ENCODE peak calls at places on chromosomes 2 and 18, in seven cellular contexts. O is fibroblast of lung; M is cerebellar cortex; T is naive thymus-derived CD8-positive, alpha-beta T cell; Z is BE2C; W is NT2/D1; Y is left cardiac atrium. P is an unnamed sample.

GRCh38 chr2:46985512-46985911 is 69.9 kb upstream of the MCFD2 start:
- DNase-seq in O (no peak), M (no peak), T (no peak), Z (no peak), W (no peak), Y (no peak), P (no peak)

GRCh38 chr2:73907840-73908452 is 15.1 kb downstream of the ACTG2 start:
- DNase-seq in O (peak), M (no peak), T (peak), Z (peak), W (peak), Y (no peak), P (peak)

GRCh38 chr2:169185711-169186110 is 116.3 kb downstream of the DHRS9 start:
- DNase-seq in O (no peak), M (no peak), T (no peak), Z (no peak), W (no peak), Y (no peak), P (no peak)

GRCh38 chr2:18432999-18433398 is 127.5 kb downstream of the RDH14 start:
- DNase-seq in O (no peak), M (peak), T (no peak), Z (no peak), W (peak), Y (no peak), P (no peak)

GRCh38 chr2:236745420-236746210 is 176.0 kb downstream of the ACKR3 start:
- DNase-seq in O (peak), M (no peak), T (no peak), Z (no peak), W (peak), Y (no peak), P (no peak)

GRCh38 chr2:178529194-178529593 is 48.9 kb downstream of the PLEKHA3 start:
- DNase-seq in O (no peak), M (no peak), T (no peak), Z (no peak), W (no peak), Y (no peak), P (no peak)

GRCh38 chr2:216740557-216741222 is 45.3 kb upstream of the IGFBP5 start:
- DNase-seq in O (peak), M (no peak), T (no peak), Z (no peak), W (no peak), Y (no peak), P (no peak)

GRCh38 chr2:128535928-128536327 is 217.3 kb upstream of the HS6ST1 start:
- DNase-seq in O (peak), M (no peak), T (no peak), Z (no peak), W (no peak), Y (no peak), P (no peak)

GRCh38 chr2:105697781-105698449 is 46.8 kb upstream of the NCK2 start:
- DNase-seq in O (no peak), M (no peak), T (no peak), Z (no peak), W (no peak), Y (peak), P (no peak)

GRCh38 chr2:231795525-231796327 is 9.5 kb downstream of the COPS7B start:
- DNase-seq in O (peak), M (peak), T (no peak), Z (peak), W (no peak), Y (no peak), P (no peak)

GRCh38 chr18:47151457-47151856 is 1.2 kb upstream of the HDHD2 start:
- DNase-seq in O (no peak), M (no peak), T (no peak), Z (no peak), W (no peak), Y (no peak), P (no peak)

GRCh38 chr2:239443666-239444567 is 43.1 kb upstream of the HDAC4 start:
- DNase-seq in O (peak), M (no peak), T (no peak), Z (no peak), W (no peak), Y (no peak), P (no peak)

GRCh38 chr18:57698571-57699276 is 77.1 kb upstream of the NARS1 start:
- DNase-seq in O (peak), M (peak), T (no peak), Z (no peak), W (no peak), Y (no peak), P (no peak)

GRCh38 chr2:9594361-9595063 is 36.3 kb downstream of the YWHAQ start:
- DNase-seq in O (peak), M (no peak), T (no peak), Z (no peak), W (no peak), Y (no peak), P (no peak)

GRCh38 chr18:47975701-47976100 is 45.2 kb upstream of the SMAD2 start:
- DNase-seq in O (no peak), M (no peak), T (no peak), Z (peak), W (no peak), Y (no peak), P (no peak)

GRCh38 chr2:224242543-224242942 is 159.4 kb downstream of the FAM124B start:
- DNase-seq in O (peak), M (no peak), T (no peak), Z (no peak), W (no peak), Y (no peak), P (no peak)

GRCh38 chr18:54130177-54130576 is 94.3 kb downstream of the MBD2 start:
- DNase-seq in O (no peak), M (no peak), T (no peak), Z (no peak), W (no peak), Y (no peak), P (no peak)

GRCh38 chr18:7452331-7452730 is 114.8 kb upstream of the PTPRM start:
- DNase-seq in O (no peak), M (no peak), T (no peak), Z (peak), W (peak), Y (peak), P (no peak)

GRCh38 chr2:27081984-27082772 is 3.8 kb downstream of the EMILIN1 start:
- DNase-seq in O (no peak), M (no peak), T (no peak), Z (no peak), W (no peak), Y (no peak), P (no peak)

GRCh38 chr18:23231340-23232021 is 96.2 kb downstream of the CABLES1 start:
- DNase-seq in O (peak), M (no peak), T (no peak), Z (no peak), W (no peak), Y (peak), P (peak)

GRCh38 chr18:22186484-22186971 is 17.1 kb downstream of the GATA6 start:
- DNase-seq in O (no peak), M (no peak), T (no peak), Z (no peak), W (no peak), Y (peak), P (no peak)

GRCh38 chr2:201358684-201359083 is 1.5 kb upstream of the FLACC1 start:
- DNase-seq in O (peak), M (no peak), T (no peak), Z (no peak), W (no peak), Y (no peak), P (no peak)

GRCh38 chr2:46096272-46096671 is 200.9 kb upstream of the EPAS1 start:
- DNase-seq in O (no peak), M (no peak), T (no peak), Z (no peak), W (no peak), Y (no peak), P (no peak)

GRCh38 chr2:177474904-177475474 is 82.4 kb downstream of the AGPS start:
- DNase-seq in O (peak), M (no peak), T (no peak), Z (no peak), W (no peak), Y (no peak), P (no peak)

GRCh38 chr2:17460401-17461086 is 57.7 kb downstream of the RAD51AP2 start:
- DNase-seq in O (no peak), M (no peak), T (no peak), Z (no peak), W (no peak), Y (no peak), P (no peak)

GRCh38 chr2:145957929-145958328 is 1438.0 kb upstream of the ZEB2 start:
- DNase-seq in O (peak), M (no peak), T (no peak), Z (no peak), W (no peak), Y (no peak), P (no peak)

GRCh38 chr2:200466703-200467418 is 43.0 kb downstream of the KCTD18 start:
- DNase-seq in O (peak), M (no peak), T (no peak), Z (no peak), W (no peak), Y (peak), P (no peak)

GRCh38 chr2:219531639-219532377 is 11.8 kb downstream of the CHPF start:
- DNase-seq in O (no peak), M (no peak), T (no peak), Z (no peak), W (no peak), Y (no peak), P (no peak)

GRCh38 chr18:5890606-5891360 is 4.5 kb downstream of the TMEM200C start:
- DNase-seq in O (no peak), M (no peak), T (peak), Z (peak), W (no peak), Y (peak), P (no peak)

GRCh38 chr2:22360735-22361374 is 1024.1 kb upstream of the KLHL29 start:
- DNase-seq in O (no peak), M (no peak), T (no peak), Z (no peak), W (no peak), Y (no peak), P (no peak)

GRCh38 chr18:74407888-74408287 is 49.2 kb downstream of the DIPK1C start:
- DNase-seq in O (no peak), M (no peak), T (no peak), Z (no peak), W (no peak), Y (no peak), P (no peak)

GRCh38 chr2:232417489-232417888 is 10.8 kb downstream of the ALPG start:
- DNase-seq in O (no peak), M (no peak), T (no peak), Z (no peak), W (no peak), Y (no peak), P (no peak)

GRCh38 chr18:48983793-48984437 is 33.1 kb upstream of the SMAD7 start:
- DNase-seq in O (no peak), M (no peak), T (no peak), Z (peak), W (no peak), Y (peak), P (no peak)

GRCh38 chr2:230684222-230685164 is 28.1 kb upstream of the CAB39 start:
- DNase-seq in O (no peak), M (no peak), T (no peak), Z (no peak), W (no peak), Y (peak), P (no peak)

GRCh38 chr2:190804182-190804795 is 76.3 kb upstream of the GLS start:
- DNase-seq in O (peak), M (peak), T (no peak), Z (no peak), W (no peak), Y (no peak), P (no peak)

GRCh38 chr2:144510206-144510991 is 9.5 kb downstream of the ZEB2 start:
- DNase-seq in O (peak), M (no peak), T (no peak), Z (no peak), W (peak), Y (no peak), P (no peak)

GRCh38 chr2:52512760-52513159 is 1254.8 kb upstream of the CHAC2 start:
- DNase-seq in O (no peak), M (no peak), T (no peak), Z (no peak), W (no peak), Y (no peak), P (no peak)